ENCODE peak calls at places on chromosomes 4 and X, in six cellular contexts. I is RWPE2, O is uterus, K is cardiac muscle cell, D is GM23248, L is glutamatergic neuron. B is an unnamed sample.

GRCh38 chr4:135368826-135369225 is 1167.2 kb upstream of the PABPC4L start:
- DNase-seq in L (no peak), K (no peak), D (no peak), O (no peak), I (no peak), B (peak; percentile 5)

GRCh38 chrX:48523682-48524081 is 2.1 kb downstream of the EBP start:
- DNase-seq in K (no peak), D (no peak), O (no peak), I (no peak), L (no peak), B (no peak)

GRCh38 chr4:182382941-182383340 is 139.7 kb downstream of the TENM3 start:
- DNase-seq in K (no peak), D (no peak), I (no peak), O (no peak), L (no peak), B (no peak)

GRCh38 chr4:118799235-118799932 is 36.5 kb downstream of the SEC24D start:
- DNase-seq in D (peak; percentile 25), K (no peak), O (no peak), L (no peak), I (no peak), B (no peak)

GRCh38 chr4:162347492-162348213 is 183.9 kb upstream of the FSTL5 start:
- DNase-seq in O (no peak), I (no peak), L (no peak), K (peak; percentile 7), D (no peak), B (no peak)

GRCh38 chr4:185534850-185535761 is at the start of gene PDLIM3:
- DNase-seq in D (peak; percentile 51), K (peak; percentile 87), O (peak; percentile 83), I (no peak), L (peak; percentile 80), B (peak; percentile 85)

GRCh38 chrX:131060147-131060546 is 2.0 kb downstream of the ARHGAP36 start:
- DNase-seq in K (no peak), L (no peak), O (no peak), I (no peak), D (no peak), B (no peak)

GRCh38 chrX:136065044-136065671 is 79.9 kb downstream of the SLC9A6 start:
- DNase-seq in L (peak; percentile 47), O (peak; percentile 32), I (no peak), D (peak; percentile 48), K (peak; percentile 5), B (peak; percentile 21)

GRCh38 chrX:68931345-68931744 is 102.5 kb downstream of the EFNB1 start:
- DNase-seq in L (no peak), K (no peak), I (no peak), O (no peak), D (no peak), B (no peak)

GRCh38 chr4:38896940-38897339 is 29.3 kb downstream of the FAM114A1 start:
- DNase-seq in L (no peak), K (no peak), D (peak; percentile 41), O (no peak), I (no peak), B (no peak)

GRCh38 chr4:159229164-159229563 is 126.3 kb downstream of the RAPGEF2 start:
- DNase-seq in L (no peak), O (no peak), D (peak; percentile 54), I (no peak), K (peak; percentile 90), B (peak; percentile 79)

GRCh38 chr4:88672987-88673386 is 24.6 kb downstream of the NAP1L5 start:
- DNase-seq in K (peak; percentile 61), I (no peak), O (no peak), D (peak; percentile 54), L (peak; percentile 48), B (peak; percentile 61)

GRCh38 chr4:89056953-89057398 is at the start of gene FAM13A:
- DNase-seq in I (peak; percentile 69), L (peak; percentile 51), O (peak; percentile 80), D (peak; percentile 98), K (peak; percentile 98), B (peak; percentile 96)

GRCh38 chr4:57220172-57220571 is 110.0 kb upstream of the IGFBP7 start:
- DNase-seq in L (no peak), D (no peak), K (no peak), I (no peak), O (no peak), B (no peak)

GRCh38 chrX:48937065-48937907 is 18.5 kb upstream of the PIM2 start:
- DNase-seq in D (peak; percentile 18), O (no peak), K (peak; percentile 30), I (no peak), L (no peak), B (peak; percentile 67)

GRCh38 chr4:8033067-8033755 is 93.5 kb upstream of the AFAP1 start:
- DNase-seq in O (no peak), L (no peak), I (no peak), K (no peak), D (no peak), B (no peak)

GRCh38 chr4:168928875-168929274 is 81.2 kb downstream of the CBR4 start:
- DNase-seq in D (no peak), I (no peak), O (no peak), K (no peak), L (no peak), B (no peak)

GRCh38 chr4:62366944-62367343 is 1166.8 kb downstream of the ADGRL3 start:
- DNase-seq in O (no peak), D (no peak), L (no peak), I (no peak), K (no peak), B (no peak)

B was measured in astrocyte of the hippocampus.